ENCODE peak calls at places on chromosomes 13 and 19, in four cellular contexts. One of them, this sample, is unnamed. For H3K4me1, the result is how much of the 10 kb centered on the place peaks cover.

GRCh38 chr13:48038763-48039162 is 1.2 kb downstream of the NUDT15 start:
- DNase-seq in OCI-LY7: peak
- DNase-seq in neural progenitor cell: peak
- DNase-seq in fibroblast of lung: no peak
- DNase-seq in this sample: no peak

GRCh38 chr13:105541565-105541964 is 993.9 kb downstream of the EFNB2 start:
- DNase-seq in fibroblast of lung: no peak
- DNase-seq in neural progenitor cell: no peak
- DNase-seq in OCI-LY7: no peak
- DNase-seq in this sample: no peak

GRCh38 chr19:31256601-31256990 is 92.6 kb downstream of the TSHZ3 start:
- DNase-seq in OCI-LY7: no peak
- DNase-seq in neural progenitor cell: no peak
- DNase-seq in fibroblast of lung: no peak
- DNase-seq in this sample: no peak

GRCh38 chr13:29924482-29924884 is 74.1 kb upstream of the UBL3 start:
- DNase-seq in OCI-LY7: no peak
- DNase-seq in fibroblast of lung: peak
- DNase-seq in neural progenitor cell: no peak
- DNase-seq in this sample: no peak

GRCh38 chr19:41327499-41328156 is 17.7 kb downstream of the CCDC97 start:
- DNase-seq in OCI-LY7: peak
- DNase-seq in neural progenitor cell: no peak
- DNase-seq in fibroblast of lung: peak
- DNase-seq in this sample: no peak

GRCh38 chr19:9939301-9939913 is 3.1 kb upstream of the OLFM2 start:
- DNase-seq in fibroblast of lung: peak
- DNase-seq in neural progenitor cell: peak
- DNase-seq in OCI-LY7: no peak
- DNase-seq in this sample: no peak

GRCh38 chr13:84570831-84571230 is 688.6 kb upstream of the SLITRK1 start:
- DNase-seq in neural progenitor cell: no peak
- DNase-seq in fibroblast of lung: peak
- DNase-seq in OCI-LY7: no peak
- DNase-seq in this sample: no peak

GRCh38 chr13:77565635-77566034 is 30.1 kb downstream of the SCEL start:
- DNase-seq in OCI-LY7: peak
- DNase-seq in neural progenitor cell: peak
- DNase-seq in fibroblast of lung: peak
- DNase-seq in this sample: no peak

GRCh38 chr19:18053571-18054219 is 33.0 kb downstream of the IL12RB1 start:
- DNase-seq in fibroblast of lung: peak
- DNase-seq in neural progenitor cell: no peak
- DNase-seq in OCI-LY7: no peak
- DNase-seq in this sample: no peak

GRCh38 chr13:30971575-30971974 is 39.1 kb downstream of the TEX26 start:
- DNase-seq in fibroblast of lung: peak
- DNase-seq in neural progenitor cell: no peak
- DNase-seq in OCI-LY7: no peak
- DNase-seq in this sample: no peak

GRCh38 chr19:24032651-24033050 is 54.3 kb upstream of the ZNF254 start:
- DNase-seq in OCI-LY7: no peak
- DNase-seq in fibroblast of lung: no peak
- DNase-seq in neural progenitor cell: no peak
- DNase-seq in this sample: no peak

GRCh38 chr19:7744199-7744786 is 3.0 kb downstream of the CD209 start:
- DNase-seq in neural progenitor cell: no peak
- DNase-seq in fibroblast of lung: no peak
- DNase-seq in OCI-LY7: no peak
- DNase-seq in this sample: no peak

GRCh38 chr19:7744871-7745270 is 2.5 kb downstream of the CD209 start:
- DNase-seq in fibroblast of lung: no peak
- DNase-seq in neural progenitor cell: no peak
- DNase-seq in OCI-LY7: no peak
- DNase-seq in this sample: no peak

GRCh38 chr19:7742575-7742974 is 4.8 kb downstream of the CD209 start:
- DNase-seq in fibroblast of lung: no peak
- DNase-seq in OCI-LY7: no peak
- DNase-seq in neural progenitor cell: no peak
- DNase-seq in this sample: no peak

GRCh38 chr19:7743425-7743841 is 3.9 kb downstream of the CD209 start:
- DNase-seq in neural progenitor cell: no peak
- DNase-seq in fibroblast of lung: no peak
- DNase-seq in OCI-LY7: peak
- DNase-seq in this sample: no peak

GRCh38 chr19:7742991-7743390 is 4.3 kb downstream of the CD209 start:
- DNase-seq in neural progenitor cell: no peak
- DNase-seq in OCI-LY7: no peak
- DNase-seq in fibroblast of lung: no peak
- DNase-seq in this sample: no peak
- H3K4me1 ChIP-seq in neural progenitor cell: under half
- H3K4me1 ChIP-seq in OCI-LY7: under half
- H3K4me1 ChIP-seq in fibroblast of lung: under half
- H3K4me1 ChIP-seq in this sample: under half

DNA sequence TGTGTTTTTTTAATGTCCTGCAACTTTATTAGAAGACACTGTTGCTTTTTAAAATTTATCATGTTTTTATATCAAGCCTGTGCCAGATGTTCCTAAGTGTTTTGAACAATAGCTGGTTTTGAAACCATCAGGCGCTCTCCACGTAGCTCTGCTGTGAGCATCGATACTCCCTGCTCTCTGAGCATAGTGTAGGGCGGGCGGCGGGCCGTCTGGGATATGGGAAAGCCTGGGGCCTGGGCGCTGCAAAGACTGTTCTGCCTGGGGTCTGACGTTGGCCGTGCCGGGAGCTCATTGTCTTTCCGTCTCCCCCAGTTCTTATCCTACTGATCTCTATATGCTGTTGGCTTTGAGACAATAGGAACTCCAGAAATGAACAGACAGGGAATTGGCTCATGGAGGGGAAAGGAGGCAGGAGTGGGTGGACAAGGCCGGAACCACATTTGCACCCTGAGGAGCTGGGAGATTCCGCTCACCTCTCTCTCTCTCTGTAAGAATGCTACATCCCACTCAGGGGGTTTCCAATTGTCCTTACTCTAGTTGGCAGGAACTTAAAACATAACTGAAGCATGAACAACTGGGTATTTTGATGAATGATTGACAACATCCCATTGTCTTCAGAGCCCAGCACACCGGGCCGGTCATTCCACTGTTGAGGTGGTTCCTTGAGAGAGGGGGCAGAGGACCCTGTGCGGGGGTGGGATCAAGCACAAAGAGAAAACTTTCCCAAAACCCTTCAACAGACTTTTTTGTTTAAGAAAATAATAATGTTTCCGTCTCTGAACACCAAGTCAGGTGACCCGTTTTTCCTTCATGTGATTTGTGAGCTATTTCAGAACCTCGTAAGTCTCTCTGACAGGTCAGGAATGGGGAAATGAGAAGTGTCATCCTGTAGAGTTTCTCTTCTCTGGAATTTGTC is 64.7 kb downstream of the COL4A2 start:
- DNase-seq in fibroblast of lung: peak
- DNase-seq in OCI-LY7: no peak
- DNase-seq in neural progenitor cell: no peak
- DNase-seq in this sample: no peak
- H3K4me1 ChIP-seq in fibroblast of lung: under half
- H3K4me1 ChIP-seq in OCI-LY7: under half
- H3K4me1 ChIP-seq in neural progenitor cell: under half
- H3K4me1 ChIP-seq in this sample: under half

DNA sequence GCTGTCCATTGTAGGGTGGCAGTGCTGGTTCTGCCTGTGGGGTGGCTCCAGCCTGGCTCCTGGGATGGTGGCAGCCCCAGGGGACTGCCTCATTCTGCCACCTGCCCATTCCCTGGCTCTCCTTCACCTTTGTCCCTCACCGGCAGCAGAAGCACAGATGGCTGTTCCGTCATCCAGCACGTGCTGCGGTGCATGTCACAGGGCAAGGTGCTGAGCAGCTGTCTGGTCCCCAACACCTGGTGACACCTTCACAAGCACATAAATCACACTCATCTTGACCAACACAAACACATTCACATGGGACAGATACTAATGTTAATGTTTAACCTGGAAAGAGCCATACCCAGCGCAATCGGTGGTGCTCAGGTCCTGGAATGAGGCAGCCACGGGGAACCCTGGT is 126.8 kb downstream of the UQCRFS1 start:
- DNase-seq in neural progenitor cell: no peak
- DNase-seq in fibroblast of lung: no peak
- DNase-seq in OCI-LY7: no peak
- DNase-seq in this sample: no peak
- H3K4me1 ChIP-seq in neural progenitor cell: under half
- H3K4me1 ChIP-seq in fibroblast of lung: under half
- H3K4me1 ChIP-seq in OCI-LY7: under half
- H3K4me1 ChIP-seq in this sample: under half

DNA sequence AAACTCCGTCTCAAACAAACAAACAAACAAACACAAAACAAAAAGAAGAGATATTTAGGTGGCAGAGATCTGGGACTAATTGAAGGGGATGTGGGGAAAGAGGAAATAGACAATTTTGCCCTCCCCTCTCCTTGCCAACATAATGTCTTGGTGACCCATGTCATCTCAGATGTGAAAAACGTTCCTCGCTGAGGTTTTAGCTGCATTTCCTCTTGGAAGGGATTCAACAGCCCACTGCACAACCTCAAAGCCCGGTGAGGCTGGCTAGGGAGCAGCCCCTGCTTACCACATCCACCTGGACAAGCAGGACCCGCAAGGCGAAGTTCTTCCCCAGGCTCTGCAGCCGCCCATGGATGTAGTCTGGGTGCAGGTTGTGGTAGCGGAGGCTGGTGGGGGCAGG is 4.9 kb downstream of the ERCC1 start:
- DNase-seq in neural progenitor cell: no peak
- DNase-seq in OCI-LY7: peak
- DNase-seq in fibroblast of lung: no peak
- DNase-seq in this sample: no peak
- H3K4me1 ChIP-seq in neural progenitor cell: under half
- H3K4me1 ChIP-seq in OCI-LY7: under half
- H3K4me1 ChIP-seq in fibroblast of lung: under half
- H3K4me1 ChIP-seq in this sample: under half

GRCh38 chr19:15292140-15292539 is 40.2 kb downstream of the BRD4 start:
- DNase-seq in fibroblast of lung: no peak
- DNase-seq in OCI-LY7: no peak
- DNase-seq in neural progenitor cell: no peak
- DNase-seq in this sample: no peak
- H3K4me1 ChIP-seq in fibroblast of lung: under half
- H3K4me1 ChIP-seq in OCI-LY7: half or more
- H3K4me1 ChIP-seq in neural progenitor cell: under half
- H3K4me1 ChIP-seq in this sample: under half

DNA sequence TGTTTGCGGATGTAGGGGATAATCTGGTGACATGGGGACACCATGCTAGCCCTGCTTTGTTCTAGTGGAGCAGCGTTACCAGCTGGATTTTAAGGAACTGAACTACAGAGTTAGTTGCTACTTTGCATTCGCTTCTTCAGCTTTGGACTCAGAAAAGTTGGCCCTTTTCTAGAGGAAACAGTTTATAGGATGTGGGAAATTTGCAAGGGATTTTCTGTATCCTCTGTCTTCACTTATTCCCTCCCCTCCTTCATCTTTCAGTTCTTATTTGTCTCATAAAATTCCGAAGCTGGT is 2.1 kb downstream of the GATAD2A start:
- DNase-seq in OCI-LY7: peak
- DNase-seq in neural progenitor cell: peak
- DNase-seq in fibroblast of lung: no peak
- DNase-seq in this sample: no peak
- H3K4me1 ChIP-seq in OCI-LY7: under half
- H3K4me1 ChIP-seq in neural progenitor cell: under half
- H3K4me1 ChIP-seq in fibroblast of lung: under half
- H3K4me1 ChIP-seq in this sample: under half

DNA sequence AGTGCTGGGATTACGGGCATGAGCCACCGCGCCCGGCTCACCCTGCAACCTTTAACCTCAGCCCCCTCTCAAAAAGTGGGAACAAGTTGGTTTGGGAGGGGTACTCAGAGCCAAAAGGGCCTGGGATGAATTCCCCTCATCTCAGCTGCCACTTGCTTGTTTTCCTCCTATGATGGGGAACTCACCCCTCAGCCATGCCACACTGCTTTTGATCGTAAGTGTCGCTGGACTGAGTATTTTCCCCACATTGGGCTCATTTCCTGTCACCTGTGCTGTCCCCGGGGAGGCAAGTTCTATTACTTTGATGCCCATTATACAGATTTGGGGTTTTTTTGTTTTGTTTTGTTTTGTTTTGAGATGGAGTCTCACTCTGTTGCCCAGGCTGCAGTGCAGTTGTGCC is 6.5 kb downstream of the R3HDM4 start:
- DNase-seq in neural progenitor cell: no peak
- DNase-seq in fibroblast of lung: no peak
- DNase-seq in OCI-LY7: peak
- DNase-seq in this sample: no peak
- H3K4me1 ChIP-seq in neural progenitor cell: under half
- H3K4me1 ChIP-seq in fibroblast of lung: under half
- H3K4me1 ChIP-seq in OCI-LY7: under half
- H3K4me1 ChIP-seq in this sample: under half

GRCh38 chr19:56106397-56106849 is 14.7 kb downstream of the ZNF787 start:
- DNase-seq in neural progenitor cell: no peak
- DNase-seq in OCI-LY7: no peak
- DNase-seq in fibroblast of lung: no peak
- DNase-seq in this sample: no peak
- H3K4me1 ChIP-seq in neural progenitor cell: under half
- H3K4me1 ChIP-seq in OCI-LY7: under half
- H3K4me1 ChIP-seq in fibroblast of lung: under half
- H3K4me1 ChIP-seq in this sample: under half

DNA sequence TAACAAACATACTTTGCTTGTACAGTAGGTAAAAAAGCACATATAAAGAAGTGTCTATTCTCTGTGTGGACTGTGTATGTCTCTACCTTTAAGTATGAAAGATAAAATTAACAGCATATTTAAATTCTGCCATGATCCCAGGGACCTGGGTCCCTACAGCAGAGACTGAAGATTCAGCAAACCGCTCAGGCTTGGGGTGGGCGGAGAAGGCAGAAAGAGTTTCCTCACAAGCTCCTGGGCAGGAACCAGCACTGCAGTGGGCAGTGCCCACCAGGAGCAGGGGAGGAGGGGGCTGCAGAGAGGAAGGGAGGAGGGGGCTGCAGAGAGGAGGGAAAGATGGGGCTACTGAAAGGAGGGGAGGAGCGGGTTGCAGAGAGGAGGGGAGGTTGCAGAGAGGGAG is 44.6 kb upstream of the GRTP1 start:
- DNase-seq in neural progenitor cell: no peak
- DNase-seq in fibroblast of lung: no peak
- DNase-seq in OCI-LY7: no peak
- DNase-seq in this sample: no peak
- H3K4me1 ChIP-seq in neural progenitor cell: under half
- H3K4me1 ChIP-seq in fibroblast of lung: under half
- H3K4me1 ChIP-seq in OCI-LY7: under half
- H3K4me1 ChIP-seq in this sample: under half